ENCODE peak calls at places on chromosome 14, in eight cellular contexts. One of them, this sample, is unnamed.

GRCh38 chr14:64423987-64424386 is 35.8 kb downstream of the MTHFD1 start:
- DNase-seq in lower lobe of right lung: no peak
- DNase-seq in OCI-LY7: no peak
- DNase-seq in IMR-90: peak
- DNase-seq in left ventricle myocardium inferior: no peak
- DNase-seq in fibroblast of the aortic adventitia: peak
- DNase-seq in activated CD8-positive, alpha-beta T cell treated with anti-CD3 and anti-CD28 coated beads for 36 hours: no peak
- DNase-seq in endodermal cell: no peak
- DNase-seq in this sample: no peak

GRCh38 chr14:64955297-64955696 is 12.8 kb upstream of the GPX2 start:
- DNase-seq in OCI-LY7: no peak
- DNase-seq in activated CD8-positive, alpha-beta T cell treated with anti-CD3 and anti-CD28 coated beads for 36 hours: no peak
- DNase-seq in IMR-90: no peak
- DNase-seq in left ventricle myocardium inferior: no peak
- DNase-seq in endodermal cell: peak
- DNase-seq in lower lobe of right lung: no peak
- DNase-seq in fibroblast of the aortic adventitia: no peak
- DNase-seq in this sample: no peak

GRCh38 chr14:52079239-52079956 is 10.5 kb upstream of the NID2 start:
- DNase-seq in OCI-LY7: no peak
- DNase-seq in endodermal cell: no peak
- DNase-seq in left ventricle myocardium inferior: no peak
- DNase-seq in IMR-90: peak
- DNase-seq in fibroblast of the aortic adventitia: peak
- DNase-seq in activated CD8-positive, alpha-beta T cell treated with anti-CD3 and anti-CD28 coated beads for 36 hours: no peak
- DNase-seq in lower lobe of right lung: no peak
- DNase-seq in this sample: no peak

GRCh38 chr14:31785574-31785973 is 224.4 kb downstream of the NUBPL start:
- DNase-seq in OCI-LY7: no peak
- DNase-seq in endodermal cell: no peak
- DNase-seq in fibroblast of the aortic adventitia: no peak
- DNase-seq in lower lobe of right lung: no peak
- DNase-seq in left ventricle myocardium inferior: no peak
- DNase-seq in activated CD8-positive, alpha-beta T cell treated with anti-CD3 and anti-CD28 coated beads for 36 hours: no peak
- DNase-seq in IMR-90: no peak
- DNase-seq in this sample: no peak

GRCh38 chr14:79278798-79279644 is 932.3 kb downstream of the DIO2 start:
- DNase-seq in left ventricle myocardium inferior: peak
- DNase-seq in lower lobe of right lung: peak
- DNase-seq in IMR-90: peak
- DNase-seq in fibroblast of the aortic adventitia: peak
- DNase-seq in activated CD8-positive, alpha-beta T cell treated with anti-CD3 and anti-CD28 coated beads for 36 hours: peak
- DNase-seq in OCI-LY7: no peak
- DNase-seq in endodermal cell: peak
- DNase-seq in this sample: peak

GRCh38 chr14:56116128-56116900 is 1.9 kb upstream of the PELI2 start:
- DNase-seq in IMR-90: no peak
- DNase-seq in OCI-LY7: no peak
- DNase-seq in fibroblast of the aortic adventitia: no peak
- DNase-seq in lower lobe of right lung: no peak
- DNase-seq in left ventricle myocardium inferior: no peak
- DNase-seq in activated CD8-positive, alpha-beta T cell treated with anti-CD3 and anti-CD28 coated beads for 36 hours: peak
- DNase-seq in endodermal cell: no peak
- DNase-seq in this sample: no peak

GRCh38 chr14:81433378-81433777 is 33.3 kb upstream of the STON2 start:
- DNase-seq in left ventricle myocardium inferior: no peak
- DNase-seq in IMR-90: no peak
- DNase-seq in activated CD8-positive, alpha-beta T cell treated with anti-CD3 and anti-CD28 coated beads for 36 hours: no peak
- DNase-seq in lower lobe of right lung: no peak
- DNase-seq in endodermal cell: peak
- DNase-seq in OCI-LY7: no peak
- DNase-seq in fibroblast of the aortic adventitia: no peak
- DNase-seq in this sample: no peak

GRCh38 chr14:29454026-29454693 is 473.5 kb downstream of the PRKD1 start:
- DNase-seq in IMR-90: peak
- DNase-seq in activated CD8-positive, alpha-beta T cell treated with anti-CD3 and anti-CD28 coated beads for 36 hours: no peak
- DNase-seq in endodermal cell: no peak
- DNase-seq in left ventricle myocardium inferior: no peak
- DNase-seq in OCI-LY7: no peak
- DNase-seq in lower lobe of right lung: no peak
- DNase-seq in fibroblast of the aortic adventitia: no peak
- DNase-seq in this sample: no peak

GRCh38 chr14:36976571-36977023 is 195.8 kb downstream of the SLC25A21 start:
- DNase-seq in fibroblast of the aortic adventitia: peak
- DNase-seq in activated CD8-positive, alpha-beta T cell treated with anti-CD3 and anti-CD28 coated beads for 36 hours: no peak
- DNase-seq in OCI-LY7: no peak
- DNase-seq in lower lobe of right lung: no peak
- DNase-seq in IMR-90: peak
- DNase-seq in endodermal cell: peak
- DNase-seq in left ventricle myocardium inferior: no peak
- DNase-seq in this sample: no peak

GRCh38 chr14:96455588-96455987 is 46.6 kb upstream of the PAPOLA start:
- DNase-seq in IMR-90: peak
- DNase-seq in fibroblast of the aortic adventitia: no peak
- DNase-seq in lower lobe of right lung: no peak
- DNase-seq in left ventricle myocardium inferior: no peak
- DNase-seq in endodermal cell: no peak
- DNase-seq in OCI-LY7: no peak
- DNase-seq in activated CD8-positive, alpha-beta T cell treated with anti-CD3 and anti-CD28 coated beads for 36 hours: no peak
- DNase-seq in this sample: no peak

GRCh38 chr14:98382662-98383061 is 889.3 kb downstream of the BCL11B start:
- DNase-seq in OCI-LY7: no peak
- DNase-seq in endodermal cell: no peak
- DNase-seq in lower lobe of right lung: no peak
- DNase-seq in fibroblast of the aortic adventitia: no peak
- DNase-seq in IMR-90: no peak
- DNase-seq in left ventricle myocardium inferior: no peak
- DNase-seq in activated CD8-positive, alpha-beta T cell treated with anti-CD3 and anti-CD28 coated beads for 36 hours: no peak
- DNase-seq in this sample: no peak

GRCh38 chr14:59582845-59583509 is 6.4 kb upstream of the CCDC175 start:
- DNase-seq in left ventricle myocardium inferior: no peak
- DNase-seq in OCI-LY7: no peak
- DNase-seq in endodermal cell: peak
- DNase-seq in lower lobe of right lung: peak
- DNase-seq in activated CD8-positive, alpha-beta T cell treated with anti-CD3 and anti-CD28 coated beads for 36 hours: peak
- DNase-seq in fibroblast of the aortic adventitia: no peak
- DNase-seq in IMR-90: no peak
- DNase-seq in this sample: no peak

GRCh38 chr14:46048127-46048526 is 603.5 kb downstream of the RPL10L start:
- DNase-seq in IMR-90: peak
- DNase-seq in left ventricle myocardium inferior: no peak
- DNase-seq in activated CD8-positive, alpha-beta T cell treated with anti-CD3 and anti-CD28 coated beads for 36 hours: no peak
- DNase-seq in OCI-LY7: peak
- DNase-seq in endodermal cell: peak
- DNase-seq in fibroblast of the aortic adventitia: no peak
- DNase-seq in lower lobe of right lung: no peak
- DNase-seq in this sample: peak

GRCh38 chr14:96806836-96807235 is 9.7 kb downstream of the VRK1 start:
- DNase-seq in left ventricle myocardium inferior: no peak
- DNase-seq in OCI-LY7: no peak
- DNase-seq in fibroblast of the aortic adventitia: no peak
- DNase-seq in activated CD8-positive, alpha-beta T cell treated with anti-CD3 and anti-CD28 coated beads for 36 hours: no peak
- DNase-seq in IMR-90: no peak
- DNase-seq in lower lobe of right lung: no peak
- DNase-seq in endodermal cell: no peak
- DNase-seq in this sample: no peak

GRCh38 chr14:28656704-28657255 is 109.8 kb upstream of the FOXG1 start:
- DNase-seq in endodermal cell: no peak
- DNase-seq in activated CD8-positive, alpha-beta T cell treated with anti-CD3 and anti-CD28 coated beads for 36 hours: no peak
- DNase-seq in fibroblast of the aortic adventitia: no peak
- DNase-seq in OCI-LY7: no peak
- DNase-seq in IMR-90: no peak
- DNase-seq in left ventricle myocardium inferior: no peak
- DNase-seq in lower lobe of right lung: no peak
- DNase-seq in this sample: no peak

DNA sequence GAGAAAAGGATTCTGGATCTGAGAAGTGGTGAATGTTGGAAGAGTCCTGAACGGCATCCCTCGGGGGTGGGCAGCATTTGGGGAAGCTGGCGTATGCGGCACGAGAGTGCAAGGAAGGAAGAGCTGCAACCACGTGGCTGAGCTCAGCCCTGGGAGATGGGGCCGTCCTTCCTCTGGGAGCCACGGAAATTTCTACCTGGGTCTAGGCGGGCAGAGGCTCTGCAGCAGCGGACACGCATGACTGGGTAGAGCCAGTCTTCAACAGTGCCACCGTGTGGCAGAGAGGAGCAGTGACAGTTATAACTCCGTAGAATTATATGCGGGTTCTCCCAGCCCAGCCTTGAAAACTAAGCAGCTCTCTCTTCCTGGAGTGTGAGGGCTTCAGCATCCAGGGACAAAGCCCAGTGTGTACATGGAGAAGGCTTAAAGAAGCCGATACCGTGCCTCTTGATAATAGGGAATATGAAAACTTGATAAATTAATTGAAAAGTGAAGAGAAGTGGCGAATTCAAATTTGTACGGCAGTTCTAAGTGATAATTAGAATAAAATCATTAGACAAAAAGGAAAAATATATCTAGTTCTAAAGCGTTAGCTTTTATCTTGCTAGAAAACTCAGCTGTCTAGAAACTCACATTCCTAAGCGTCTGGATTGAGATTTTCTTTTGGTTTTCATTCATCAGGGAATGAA is 82.9 kb upstream of the STXBP6 start:
- DNase-seq in OCI-LY7: peak
- DNase-seq in endodermal cell: peak
- DNase-seq in left ventricle myocardium inferior: peak
- DNase-seq in activated CD8-positive, alpha-beta T cell treated with anti-CD3 and anti-CD28 coated beads for 36 hours: peak
- DNase-seq in fibroblast of the aortic adventitia: peak
- DNase-seq in IMR-90: peak
- DNase-seq in lower lobe of right lung: peak
- DNase-seq in this sample: peak
- TF ChIP-seq CTCF in OCI-LY7: peak
- TF ChIP-seq CTCF in endodermal cell: peak
- TF ChIP-seq CTCF in left ventricle myocardium inferior: peak
- TF ChIP-seq CTCF in activated CD8-positive, alpha-beta T cell treated with anti-CD3 and anti-CD28 coated beads for 36 hours: peak
- TF ChIP-seq CTCF in fibroblast of the aortic adventitia: peak
- TF ChIP-seq CTCF in IMR-90: peak
- TF ChIP-seq CTCF in lower lobe of right lung: peak
- TF ChIP-seq CTCF in this sample: peak

DNA sequence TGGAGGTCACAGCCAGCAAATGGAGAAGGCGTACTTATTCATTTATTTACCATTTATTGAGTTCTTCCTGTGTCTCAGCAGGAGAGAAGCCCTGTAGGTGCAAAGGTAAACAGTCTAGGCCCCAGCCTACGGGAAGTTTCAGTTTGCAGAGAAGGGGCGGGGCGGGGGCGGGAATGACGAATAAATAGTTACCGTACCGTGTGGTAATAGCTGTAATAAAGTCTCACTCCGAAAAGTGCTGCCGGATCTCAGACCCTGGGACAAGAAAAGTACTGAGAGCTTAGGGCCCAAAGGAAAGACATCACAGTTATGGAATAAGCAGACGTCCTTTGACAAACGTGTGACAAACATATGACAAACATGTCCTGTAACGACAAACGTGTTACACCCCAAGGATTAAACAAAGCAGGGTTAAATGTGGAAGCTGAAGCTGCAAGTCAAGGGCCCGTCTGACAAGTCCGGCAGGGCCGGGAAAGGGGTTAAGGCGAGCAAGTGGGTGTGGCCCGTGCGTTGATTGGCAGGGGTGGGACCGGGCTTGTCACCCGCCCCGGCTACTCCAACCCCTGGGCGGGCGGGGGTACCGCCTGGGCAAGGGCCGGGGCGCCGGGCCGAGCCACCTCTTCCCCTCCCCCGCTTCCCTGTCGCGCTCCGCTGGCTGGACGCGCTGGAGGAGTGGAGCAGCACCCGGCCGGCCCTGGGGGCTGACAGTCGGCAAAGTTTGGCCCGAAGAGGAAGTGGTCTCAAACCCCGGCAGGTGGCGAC is at the start of gene LRP10:
- DNase-seq in lower lobe of right lung: peak
- DNase-seq in left ventricle myocardium inferior: peak
- DNase-seq in fibroblast of the aortic adventitia: peak
- DNase-seq in IMR-90: peak
- DNase-seq in activated CD8-positive, alpha-beta T cell treated with anti-CD3 and anti-CD28 coated beads for 36 hours: peak
- DNase-seq in OCI-LY7: peak
- DNase-seq in endodermal cell: peak
- DNase-seq in this sample: peak
- TF ChIP-seq CTCF in lower lobe of right lung: no peak
- TF ChIP-seq CTCF in left ventricle myocardium inferior: no peak
- TF ChIP-seq CTCF in fibroblast of the aortic adventitia: no peak
- TF ChIP-seq CTCF in IMR-90: peak
- TF ChIP-seq CTCF in activated CD8-positive, alpha-beta T cell treated with anti-CD3 and anti-CD28 coated beads for 36 hours: no peak
- TF ChIP-seq CTCF in OCI-LY7: no peak
- TF ChIP-seq CTCF in endodermal cell: no peak
- TF ChIP-seq CTCF in this sample: peak

DNA sequence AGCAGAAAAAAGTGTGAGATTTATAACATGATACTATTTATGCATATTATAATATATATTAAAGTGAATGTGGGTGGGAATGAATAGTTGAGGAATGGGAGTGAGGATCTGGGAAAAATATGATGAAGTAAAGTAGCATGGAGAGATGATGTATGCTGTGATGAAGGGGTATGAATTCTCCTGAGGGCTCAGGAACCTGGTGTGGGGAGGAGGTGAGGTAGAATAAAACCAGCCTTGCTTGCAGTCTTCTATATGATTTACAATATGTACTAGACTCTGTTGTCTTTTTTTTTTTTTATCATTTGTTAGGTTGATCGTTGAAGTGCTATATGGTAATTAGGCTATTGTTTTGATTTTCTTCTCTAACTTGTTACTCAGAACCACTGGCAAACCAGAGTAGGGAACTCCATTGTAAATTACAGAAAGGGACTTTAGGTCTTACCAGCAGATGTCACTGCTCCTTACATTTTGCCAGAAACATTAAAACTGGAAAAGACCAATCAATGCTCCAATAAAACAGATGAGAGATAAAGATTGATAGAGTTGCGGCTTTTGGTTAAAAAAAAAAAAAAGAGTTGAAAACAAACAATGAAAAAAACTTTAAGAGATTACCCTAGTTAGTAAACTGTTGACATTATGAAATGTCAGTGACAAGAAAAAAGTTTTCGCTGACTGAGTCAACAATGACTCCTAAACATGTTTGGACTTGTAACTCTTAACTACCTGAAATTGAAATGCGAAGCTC is 39.9 kb downstream of the ATL1 start:
- DNase-seq in IMR-90: peak
- DNase-seq in endodermal cell: no peak
- DNase-seq in OCI-LY7: peak
- DNase-seq in lower lobe of right lung: no peak
- DNase-seq in fibroblast of the aortic adventitia: peak
- DNase-seq in activated CD8-positive, alpha-beta T cell treated with anti-CD3 and anti-CD28 coated beads for 36 hours: no peak
- DNase-seq in left ventricle myocardium inferior: no peak
- DNase-seq in this sample: peak
- TF ChIP-seq CTCF in IMR-90: peak
- TF ChIP-seq CTCF in endodermal cell: peak
- TF ChIP-seq CTCF in OCI-LY7: peak
- TF ChIP-seq CTCF in lower lobe of right lung: peak
- TF ChIP-seq CTCF in fibroblast of the aortic adventitia: peak
- TF ChIP-seq CTCF in activated CD8-positive, alpha-beta T cell treated with anti-CD3 and anti-CD28 coated beads for 36 hours: peak
- TF ChIP-seq CTCF in left ventricle myocardium inferior: peak
- TF ChIP-seq CTCF in this sample: peak

DNA sequence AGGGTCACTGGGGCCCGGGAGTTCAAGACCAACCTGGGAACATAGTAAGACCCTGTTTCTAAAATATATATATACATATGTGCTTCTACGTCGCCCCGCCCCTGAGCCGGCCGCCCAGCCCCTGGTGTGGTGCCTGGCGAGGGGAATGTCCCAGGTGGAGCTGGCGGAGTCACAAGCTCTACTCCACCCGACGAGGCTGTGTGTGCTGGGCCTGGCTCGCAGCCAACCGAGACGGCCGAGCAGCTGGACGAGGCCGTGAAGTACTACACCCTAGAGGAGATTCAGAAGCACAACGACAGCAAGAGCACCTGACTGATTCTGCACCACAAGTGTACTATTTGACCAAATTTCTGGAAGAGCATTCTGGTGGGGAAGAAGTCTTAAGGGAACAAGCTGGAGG is 22.1 kb upstream of the ITPK1 start:
- DNase-seq in IMR-90: peak
- DNase-seq in fibroblast of the aortic adventitia: no peak
- DNase-seq in activated CD8-positive, alpha-beta T cell treated with anti-CD3 and anti-CD28 coated beads for 36 hours: no peak
- DNase-seq in left ventricle myocardium inferior: peak
- DNase-seq in lower lobe of right lung: peak
- DNase-seq in OCI-LY7: peak
- DNase-seq in endodermal cell: peak
- DNase-seq in this sample: no peak
- TF ChIP-seq CTCF in IMR-90: no peak
- TF ChIP-seq CTCF in fibroblast of the aortic adventitia: peak
- TF ChIP-seq CTCF in activated CD8-positive, alpha-beta T cell treated with anti-CD3 and anti-CD28 coated beads for 36 hours: no peak
- TF ChIP-seq CTCF in left ventricle myocardium inferior: peak
- TF ChIP-seq CTCF in lower lobe of right lung: no peak
- TF ChIP-seq CTCF in OCI-LY7: no peak
- TF ChIP-seq CTCF in endodermal cell: peak
- TF ChIP-seq CTCF in this sample: no peak

This sample was measured in GM20000.